ENCODE peak calls at places on chromosomes 6 and 20, in five cellular contexts. R is adrenal gland, P is GM12865, T is foreskin fibroblast, C is heart right ventricle. J is an unnamed sample.

GRCh38 chr6:142531727-142532126 is 229.9 kb downstream of the ADGRG6 start:
- DNase-seq in R (no peak), P (no peak), T (no peak), C (no peak), J (no peak)

GRCh38 chr6:82989891-82990290 is 75.8 kb downstream of the UBE3D start:
- DNase-seq in R (no peak), P (no peak), T (no peak), C (no peak), J (no peak)

GRCh38 chr6:20013485-20013884 is 176.3 kb downstream of the ID4 start:
- DNase-seq in R (no peak), P (no peak), T (no peak), C (no peak), J (no peak)

GRCh38 chr6:147651249-147652063 is 143.0 kb downstream of the SAMD5 start:
- DNase-seq in R (peak; percentile 67), P (no peak), T (peak; percentile 27), C (peak; percentile 28), J (no peak)

GRCh38 chr6:32969685-32970412 is 1.5 kb downstream of the BRD2 start:
- DNase-seq in R (peak; percentile 88), P (peak; percentile 91), T (peak; percentile 98), C (peak; percentile 73), J (peak; percentile 86)

GRCh38 chr20:33791959-33792597 is 19.1 kb upstream of the CHMP4B start:
- DNase-seq in R (peak; percentile 68), P (peak; percentile 55), T (peak; percentile 38), C (peak; percentile 40), J (no peak)

GRCh38 chr20:51854912-51855311 is 52.6 kb upstream of the SALL4 start:
- DNase-seq in R (no peak), P (no peak), T (no peak), C (no peak), J (no peak)

GRCh38 chr6:156942266-156942665 is 165.1 kb downstream of the ARID1B start:
- DNase-seq in R (no peak), P (peak; percentile 27), T (no peak), C (no peak), J (no peak)

GRCh38 chr6:21808551-21809181 is 215.1 kb downstream of the SOX4 start:
- DNase-seq in R (peak; percentile 54), P (no peak), T (peak; percentile 3), C (peak; percentile 17), J (no peak)

GRCh38 chr6:96834070-96834469 is 3.2 kb downstream of the GPR63 start:
- DNase-seq in R (no peak), P (no peak), T (no peak), C (no peak), J (no peak)

GRCh38 chr6:139590206-139590605 is 215.8 kb upstream of the CITED2 start:
- DNase-seq in R (no peak), P (no peak), T (no peak), C (no peak), J (no peak)

J was measured in thoracic aorta.